ENCODE peak calls at places on chromosomes 5 and 9, in nine cellular contexts. C is breast epithelium, I is prostate gland, S is neuronal stem cell, Q is pancreas, W is HCT116, D is fibroblast of lung, G is hepatocyte, P is PC-9. E is an unnamed sample.

GRCh38 chr5:95244479-95244878 is 40.4 kb downstream of the MCTP1 start:
- DNase-seq in Q (no peak), D (no peak), C (no peak), G (no peak), P (no peak), I (no peak), S (no peak), W (no peak), E (no peak)

GRCh38 chr5:141528401-141528984 is 39.6 kb downstream of the PCDHGC5 start:
- DNase-seq in W (no peak), I (peak; percentile 29), Q (peak; percentile 78), G (no peak), S (no peak), D (peak; percentile 67), P (no peak), C (no peak), E (peak; percentile 81)

GRCh38 chr5:151757233-151758140 is 944 bp downstream of the ATOX1 start:
- DNase-seq in I (peak; percentile 18), P (peak; percentile 78), W (no peak), S (no peak), G (peak; percentile 32), D (no peak), C (no peak), Q (no peak), E (peak; percentile 52)

GRCh38 chr5:107514305-107514704 is 156.4 kb downstream of the EFNA5 start:
- DNase-seq in S (no peak), W (no peak), I (no peak), G (no peak), P (no peak), C (no peak), D (no peak), Q (no peak), E (no peak)

GRCh38 chr9:37904647-37905505 is 949 bp upstream of the SLC25A51 start:
- DNase-seq in Q (no peak), G (no peak), I (no peak), S (no peak), P (no peak), C (no peak), W (no peak), D (peak; percentile 64), E (peak; percentile 44)

GRCh38 chr5:6545770-6546690 is 86.8 kb downstream of the NSUN2 start:
- DNase-seq in Q (no peak), G (no peak), D (no peak), S (no peak), C (no peak), I (no peak), W (no peak), P (no peak), E (no peak)

GRCh38 chr9:37972346-37972745 is 68.4 kb upstream of the SLC25A51 start:
- DNase-seq in G (peak; percentile 76), W (no peak), C (no peak), S (no peak), D (peak; percentile 42), I (no peak), Q (peak; percentile 43), P (no peak), E (no peak)

GRCh38 chr5:41835625-41836024 is 34.6 kb downstream of the OXCT1 start:
- DNase-seq in D (peak; percentile 84), W (peak; percentile 13), S (peak; percentile 18), I (peak; percentile 58), G (peak; percentile 66), C (no peak), Q (no peak), P (peak; percentile 27), E (no peak)

GRCh38 chr9:5783982-5784381 is 48.9 kb downstream of the ERMP1 start:
- DNase-seq in C (no peak), P (no peak), Q (no peak), S (no peak), I (no peak), G (no peak), W (no peak), D (peak; percentile 59), E (no peak)

GRCh38 chr5:59711316-59711715 is 182.2 kb downstream of the PDE4D start:
- DNase-seq in P (no peak), I (no peak), W (no peak), D (peak; percentile 28), C (no peak), S (no peak), G (no peak), Q (no peak), E (no peak)

GRCh38 chr5:766666-767431 is 17.7 kb downstream of the ZDHHC11B start:
- DNase-seq in P (no peak), D (no peak), G (no peak), I (no peak), W (no peak), S (no peak), C (no peak), Q (no peak), E (no peak)

GRCh38 chr5:143860211-143860610 is 48.2 kb downstream of the HMHB1 start:
- DNase-seq in W (no peak), I (no peak), C (no peak), G (no peak), D (no peak), S (no peak), P (no peak), Q (no peak), E (no peak)

GRCh38 chr9:97830884-97831829 is 21.9 kb upstream of the FOXE1 start:
- DNase-seq in D (no peak), G (peak; percentile 62), P (no peak), C (no peak), W (no peak), Q (no peak), I (no peak), S (no peak), E (no peak)

DNA sequence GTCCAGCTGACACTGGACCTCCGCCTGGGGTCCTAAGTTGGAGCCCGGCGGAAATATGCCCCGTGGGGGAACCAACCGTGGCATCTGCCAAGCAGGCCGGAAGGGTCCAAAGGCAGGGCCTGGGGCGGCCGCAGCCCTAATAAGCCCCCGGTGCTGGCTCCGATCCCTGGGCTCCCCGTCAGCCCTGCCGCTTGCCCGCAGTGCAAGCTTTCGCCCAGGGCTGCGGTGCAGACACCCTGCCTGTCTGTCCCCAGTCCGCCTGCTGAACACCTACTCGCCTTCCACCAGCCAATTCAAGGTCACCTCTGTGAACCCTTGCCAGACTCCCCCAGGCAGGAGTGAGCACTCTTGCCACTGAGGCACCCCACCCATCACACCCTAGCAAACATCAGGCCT is 499 bp upstream of the PTGR1 start:
- DNase-seq in I (no peak), Q (no peak), C (no peak), G (no peak), P (no peak), D (no peak), S (no peak), W (no peak), E (no peak)
- H3K27ac ChIP-seq in I (peak overlapping the region; percentile 90), Q (peak overlapping the region; percentile 64), C (peak overlapping the region; percentile 87), G (peak overlapping the region; percentile 95), P (peak overlapping the region; percentile 100), D (peak overlapping the region; percentile 81), S (no peak overlapping the region), W (peak overlapping the region; percentile 65), E (peak overlapping the region; percentile 66)

DNA sequence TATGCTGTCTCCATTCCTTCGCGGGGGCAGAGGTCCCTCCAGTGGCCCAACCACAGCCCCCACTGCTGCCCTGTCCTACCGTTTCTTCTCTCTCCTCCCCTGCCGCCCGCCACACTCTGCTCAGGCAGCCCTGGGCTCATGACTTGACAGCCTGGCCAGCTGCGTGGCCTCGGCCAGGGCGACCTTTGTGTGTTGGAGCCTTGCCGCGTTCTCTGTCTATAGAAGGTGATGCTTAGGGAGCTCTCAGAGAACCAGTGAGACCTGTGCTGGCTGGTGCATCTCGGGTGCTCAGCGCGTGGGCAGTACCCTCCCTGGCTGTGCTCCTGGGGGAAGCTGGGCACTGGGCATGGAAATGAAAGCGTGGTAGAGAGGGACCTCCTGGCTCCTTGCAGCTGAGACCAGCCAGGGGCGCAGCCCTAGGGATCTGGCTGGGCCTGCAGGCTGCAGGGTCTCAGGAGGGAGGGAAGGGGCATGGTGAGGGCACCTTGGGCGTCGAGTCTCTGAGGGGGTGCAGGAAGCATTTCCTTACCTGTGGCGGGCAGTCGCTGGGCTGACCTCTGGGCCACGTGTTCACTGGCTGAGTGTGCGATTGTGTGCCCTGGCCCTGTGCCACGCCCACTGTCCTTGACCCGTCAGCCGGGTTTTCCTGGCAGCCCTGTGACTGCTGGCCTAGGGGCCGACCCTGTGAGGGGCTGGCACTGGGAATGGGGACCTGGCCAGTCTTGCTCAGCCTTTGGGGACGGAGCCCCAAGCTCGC is 50.3 kb downstream of the RXRA start:
- DNase-seq in S (no peak), I (no peak), W (no peak), P (no peak), C (no peak), G (no peak), Q (no peak), D (no peak), E (peak; percentile 70)
- H3K4me1 ChIP-seq in S (peaks cover 24% of the 10 kb centered on the region), I (peaks cover 83% of the 10 kb centered on the region), W (peaks cover 56% of the 10 kb centered on the region), P (peaks cover 72% of the 10 kb centered on the region), C (peaks cover 56% of the 10 kb centered on the region), G (peaks cover 60% of the 10 kb centered on the region), Q (peaks cover 46% of the 10 kb centered on the region), D (peaks cover 15% of the 10 kb centered on the region), E (peaks cover 93% of the 10 kb centered on the region)

DNA sequence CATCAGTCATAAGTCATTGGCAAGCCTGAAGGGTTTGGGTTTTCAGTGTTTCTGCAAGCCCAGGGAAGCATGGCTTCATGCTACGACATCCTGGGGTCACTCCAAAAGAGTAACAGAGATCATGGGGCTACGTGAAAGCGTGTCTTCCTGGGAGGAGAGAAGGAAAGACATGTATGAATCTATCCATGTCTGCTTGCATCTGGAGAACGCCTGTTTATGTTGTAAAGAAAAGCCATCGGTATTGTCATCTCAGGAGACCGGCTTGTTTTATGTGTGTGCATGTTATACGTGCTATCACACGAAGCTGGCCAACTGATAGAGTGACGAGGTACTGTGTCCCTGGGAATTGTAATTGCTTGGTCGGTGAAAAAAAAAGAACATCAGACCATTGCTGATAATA is 460 bp upstream of the CDH6 start:
- DNase-seq in G (no peak), W (no peak), P (no peak), I (no peak), D (no peak), S (no peak), C (no peak), Q (no peak), E (no peak)
- H3K4me3 ChIP-seq in G (peak overlapping the region; percentile 82), W (no peak overlapping the region), P (no peak overlapping the region), I (no peak overlapping the region), D (no peak overlapping the region), S (no peak overlapping the region), C (peak overlapping the region; percentile 42), Q (no peak overlapping the region), E (peak overlapping the region; percentile 51)

GRCh38 chr9:137113385-137114159 is 961 bp downstream of the DPP7 start:
- DNase-seq in G (no peak), S (no peak), Q (no peak), W (no peak), D (no peak), P (no peak), C (no peak), I (no peak), E (peak; percentile 43)
- H3K27ac ChIP-seq in G (no peak overlapping the region), S (no peak overlapping the region), Q (no peak overlapping the region), W (peak overlapping the region; percentile 55), D (no peak overlapping the region), P (no peak overlapping the region), C (no peak overlapping the region), I (no peak overlapping the region), E (no peak overlapping the region)

DNA sequence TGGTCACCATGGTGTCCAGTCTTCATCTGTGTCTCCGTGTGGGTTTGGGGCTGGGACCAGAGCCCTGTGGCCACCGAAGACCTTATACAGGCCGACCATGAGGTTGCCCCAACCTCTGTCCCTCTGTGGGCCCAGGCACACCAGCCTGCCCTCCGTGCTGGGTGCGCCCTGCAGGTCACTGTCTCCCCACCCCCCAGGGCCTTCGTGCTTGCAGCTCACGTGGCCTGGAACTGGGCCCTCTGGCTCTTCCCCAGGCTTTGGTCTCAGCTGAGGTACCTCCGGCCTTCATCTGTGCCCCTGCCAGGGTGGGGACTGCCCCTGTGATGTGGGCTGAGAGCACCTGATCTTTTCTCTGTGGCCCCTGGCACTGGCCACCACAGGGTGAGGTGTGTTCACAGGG is 92.1 kb downstream of the RXRA start:
- DNase-seq in P (no peak), G (no peak), D (no peak), S (no peak), Q (no peak), W (no peak), I (no peak), C (no peak), E (no peak)
- H3K4me1 ChIP-seq in P (peaks cover 4% of the 10 kb centered on the region), G (peaks cover 12% of the 10 kb centered on the region), D (peaks cover 4% of the 10 kb centered on the region), S (no peaks in the 10 kb centered on the region), Q (no peaks in the 10 kb centered on the region), W (peaks cover 17% of the 10 kb centered on the region), I (peaks cover 26% of the 10 kb centered on the region), C (no peaks in the 10 kb centered on the region), E (peaks cover 48% of the 10 kb centered on the region)

E was measured in testis.